ENCODE peak calls at places on chromosomes 5 and 9, in four cellular contexts. R is A549, H is uterus, L is heart left ventricle. P is an unnamed sample.

GRCh38 chr5:22852807-22853670 is at the start of gene CDH12:
- DNase-seq in H (no peak), R (no peak), L (no peak), P (no peak)

GRCh38 chr5:130885027-130885426 is 280.0 kb downstream of the HINT1 start:
- DNase-seq in R (no peak), H (no peak), L (no peak), P (no peak)

GRCh38 chr5:88729476-88730182 is 153.4 kb downstream of the MEF2C start:
- DNase-seq in L (no peak), R (peak), H (peak), P (peak)

GRCh38 chr9:88733651-88734470 is 198.9 kb downstream of the NXNL2 start:
- DNase-seq in L (no peak), H (no peak), R (no peak), P (no peak)

GRCh38 chr5:88480245-88480644 is 211.6 kb upstream of the TMEM161B start:
- DNase-seq in L (no peak), H (no peak), R (no peak), P (no peak)

GRCh38 chr5:144467795-144468194 is 297.1 kb downstream of the KCTD16 start:
- DNase-seq in R (peak), L (no peak), H (no peak), P (no peak)

GRCh38 chr9:5510991-5511390 is 660 bp downstream of the PDCD1LG2 start:
- DNase-seq in R (no peak), L (no peak), H (no peak), P (no peak)

GRCh38 chr9:136198605-136199083 is 6.3 kb downstream of the LHX3 start:
- DNase-seq in L (no peak), H (no peak), R (no peak), P (no peak)

GRCh38 chr9:96052703-96053102 is 177.2 kb downstream of the ERCC6L2 start:
- DNase-seq in R (no peak), L (no peak), H (no peak), P (no peak)

GRCh38 chr5:113119271-113119924 is 142.8 kb downstream of the DCP2 start:
- DNase-seq in R (no peak), H (peak), L (peak), P (no peak)

GRCh38 chr5:159330131-159330530 is at the start of gene IL12B:
- DNase-seq in R (no peak), H (no peak), L (no peak), P (no peak)

GRCh38 chr9:76567086-76567485 is 108.1 kb downstream of the GCNT1 start:
- DNase-seq in H (no peak), L (no peak), R (no peak), P (no peak)

GRCh38 chr5:11797132-11797531 is 107.1 kb downstream of the CTNND2 start:
- DNase-seq in L (no peak), H (no peak), R (no peak), P (no peak)

GRCh38 chr5:179120421-179120861 is 60.3 kb downstream of the ZNF354C start:
- DNase-seq in R (no peak), L (no peak), H (no peak), P (peak)

GRCh38 chr5:137954131-137954879 is 65.0 kb downstream of the PKD2L2 start:
- DNase-seq in L (no peak), R (peak), H (peak), P (no peak)

GRCh38 chr9:120723547-120723946 is 9.3 kb upstream of the MEGF9 start:
- DNase-seq in H (no peak), R (no peak), L (no peak), P (no peak)

GRCh38 chr9:76379494-76379893 is 14.7 kb downstream of the RFK start:
- DNase-seq in L (no peak), H (no peak), R (peak), P (no peak)

GRCh38 chr9:137985637-137986071 is 108.1 kb downstream of the CACNA1B start:
- DNase-seq in R (no peak), L (peak), H (no peak), P (peak)

GRCh38 chr5:16539169-16539666 is 73.6 kb upstream of the ZNF622 start:
- DNase-seq in H (peak), R (peak), L (peak), P (peak)

GRCh38 chr5:96335873-96336272 is 97.2 kb downstream of the PCSK1 start:
- DNase-seq in H (no peak), R (no peak), L (no peak), P (no peak)

GRCh38 chr5:76082790-76083554 is at the start of gene SV2C:
- DNase-seq in R (no peak), L (peak), H (no peak), P (no peak)

GRCh38 chr5:133203317-133204305 is 151.8 kb downstream of the HSPA4 start:
- DNase-seq in R (no peak), H (no peak), L (no peak), P (no peak)

GRCh38 chr9:96382175-96382574 is 1.3 kb downstream of the SLC35D2 start:
- DNase-seq in R (no peak), H (no peak), L (no peak), P (no peak)

GRCh38 chr5:131973089-131973712 is 27.7 kb upstream of the MEIKIN start:
- DNase-seq in H (no peak), R (no peak), L (no peak), P (no peak)

GRCh38 chr9:37650873-37651768 is at the start of gene FRMPD1:
- DNase-seq in R (peak), L (peak), H (peak), P (no peak)

GRCh38 chr9:137218754-137219271 is 3.2 kb downstream of the RNF208 start:
- DNase-seq in R (peak), L (no peak), H (no peak), P (no peak)

GRCh38 chr9:105191508-105192118 is 52.8 kb upstream of the SLC44A1 start:
- DNase-seq in L (no peak), R (peak), H (peak), P (no peak)

GRCh38 chr5:139647406-139648204 is 544 bp upstream of the CXXC5 start:
- DNase-seq in R (no peak), L (peak), H (no peak), P (no peak)

DNA sequence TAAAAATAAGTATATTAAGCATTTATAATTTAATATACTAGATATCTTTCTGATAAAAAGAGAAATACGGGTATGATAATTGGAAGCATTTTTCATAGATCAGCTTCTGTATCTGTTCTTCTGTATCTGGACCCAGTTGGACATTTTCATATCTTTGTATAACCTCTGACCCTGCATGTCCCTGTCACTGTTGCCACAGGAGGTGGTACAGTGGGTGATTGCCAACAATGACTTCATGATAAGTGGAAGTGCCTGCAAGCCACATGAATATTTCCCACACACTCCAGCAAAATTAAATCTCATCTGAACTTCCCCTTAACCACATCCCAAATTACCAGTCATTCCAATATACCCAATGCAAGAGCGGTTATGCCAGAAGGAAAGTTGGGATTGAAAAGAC is 376.4 kb downstream of the ARRDC3 start:
- DNase-seq in R (no peak), H (no peak), L (no peak), P (no peak)
- TF ChIP-seq POLR2A in R (no peak), H (no peak), L (no peak), P (no peak)

GRCh38 chr5:94700592-94700991 is 82.1 kb downstream of the SLF1 start:
- DNase-seq in L (no peak), H (no peak), R (no peak), P (no peak)

GRCh38 chr5:94707359-94707758 is 88.9 kb downstream of the SLF1 start:
- DNase-seq in L (no peak), H (no peak), R (no peak), P (no peak)

GRCh38 chr5:94702729-94703128 is 84.3 kb downstream of the SLF1 start:
- DNase-seq in R (no peak), L (no peak), H (no peak), P (no peak)

GRCh38 chr5:94709277-94709676 is 90.8 kb downstream of the SLF1 start:
- DNase-seq in R (no peak), H (no peak), L (no peak), P (no peak)

DNA sequence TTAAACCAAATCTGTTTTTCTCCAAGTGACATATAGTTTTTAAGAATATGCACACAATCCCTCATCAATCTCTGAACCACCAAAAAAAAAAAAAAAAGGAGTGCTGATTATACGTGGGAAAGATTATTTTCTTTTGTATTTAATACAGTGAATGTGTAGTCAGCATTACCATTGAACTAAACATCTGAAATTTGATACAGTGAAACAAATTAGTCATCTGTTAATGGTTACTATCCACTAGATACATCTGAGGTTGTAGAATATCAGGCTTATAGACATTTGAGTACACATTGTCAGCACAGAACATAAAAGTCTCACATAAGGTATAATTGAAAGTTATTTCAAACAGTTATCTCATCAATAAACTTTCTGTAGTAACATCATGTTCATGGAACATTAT is 87.0 kb downstream of the SLF1 start:
- DNase-seq in H (no peak), L (no peak), R (no peak), P (no peak)
- TF ChIP-seq CTCF in H (no peak), L (no peak), R (no peak), P (no peak)

GRCh38 chr5:1005904-1006655 is 2.5 kb upstream of the NKD2 start:
- DNase-seq in R (no peak), H (peak), L (peak), P (peak)

GRCh38 chr5:1003296-1003937 is 5.2 kb upstream of the NKD2 start:
- DNase-seq in R (no peak), H (peak), L (peak), P (peak)

GRCh38 chr5:1005362-1005851 is 3.2 kb upstream of the NKD2 start:
- DNase-seq in H (no peak), R (no peak), L (peak), P (peak)

GRCh38 chr5:1006656-1007071 is 1.9 kb upstream of the NKD2 start:
- DNase-seq in R (no peak), H (peak), L (peak), P (peak)

DNA sequence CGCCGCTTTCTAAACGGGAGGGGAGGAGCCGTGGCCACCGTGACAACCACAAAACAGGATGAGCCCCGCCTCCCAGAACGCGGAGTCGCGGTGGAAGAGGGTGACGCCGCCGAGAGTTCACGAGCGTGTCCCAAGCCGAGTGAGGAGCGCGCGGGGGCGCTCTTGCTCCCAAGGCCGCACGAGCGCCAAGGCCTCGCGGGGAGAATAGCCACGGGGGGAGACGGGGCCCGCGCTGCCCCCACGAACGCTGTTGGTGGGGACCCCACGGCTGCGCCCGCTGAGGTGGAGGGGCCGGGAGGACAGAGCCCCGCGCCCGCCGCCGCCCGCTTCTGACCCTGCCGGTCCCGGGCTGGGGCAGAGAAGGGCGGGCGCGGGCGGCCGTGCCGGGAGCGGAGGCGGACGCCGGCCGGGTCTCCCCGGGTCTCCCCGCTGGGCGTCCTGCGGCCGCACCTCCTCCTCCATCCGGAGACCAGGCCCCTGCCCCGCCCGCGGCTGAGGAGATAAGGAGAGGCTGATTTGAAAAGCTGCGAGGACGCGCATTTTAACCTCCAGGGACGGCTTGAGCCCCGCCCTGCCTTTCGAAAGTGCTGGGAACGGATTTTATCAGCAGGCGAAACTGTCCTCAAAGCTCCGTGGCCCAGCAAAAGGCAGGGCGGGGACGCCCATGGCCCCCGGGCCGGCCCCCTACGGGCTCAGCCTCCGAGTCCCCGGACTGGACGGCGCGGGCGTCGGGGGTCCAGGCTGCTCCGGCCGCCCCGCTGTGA is 3.8 kb upstream of the NKD2 start:
- DNase-seq in H (peak), R (peak), L (peak), P (peak)
- TF ChIP-seq POLR2A in H (no peak), R (peak), L (no peak), P (no peak)

GRCh38 chr9:18138676-18139075 is 335.3 kb upstream of the ADAMTSL1 start:
- DNase-seq in H (no peak), L (no peak), R (no peak), P (no peak)

GRCh38 chr9:18137815-18138214 is 336.1 kb upstream of the ADAMTSL1 start:
- DNase-seq in H (no peak), R (no peak), L (no peak), P (no peak)

GRCh38 chr9:18146329-18146728 is 327.6 kb upstream of the ADAMTSL1 start:
- DNase-seq in L (no peak), R (no peak), H (no peak), P (no peak)

GRCh38 chr9:18141681-18142080 is 332.3 kb upstream of the ADAMTSL1 start:
- DNase-seq in R (no peak), L (no peak), H (no peak), P (no peak)

DNA sequence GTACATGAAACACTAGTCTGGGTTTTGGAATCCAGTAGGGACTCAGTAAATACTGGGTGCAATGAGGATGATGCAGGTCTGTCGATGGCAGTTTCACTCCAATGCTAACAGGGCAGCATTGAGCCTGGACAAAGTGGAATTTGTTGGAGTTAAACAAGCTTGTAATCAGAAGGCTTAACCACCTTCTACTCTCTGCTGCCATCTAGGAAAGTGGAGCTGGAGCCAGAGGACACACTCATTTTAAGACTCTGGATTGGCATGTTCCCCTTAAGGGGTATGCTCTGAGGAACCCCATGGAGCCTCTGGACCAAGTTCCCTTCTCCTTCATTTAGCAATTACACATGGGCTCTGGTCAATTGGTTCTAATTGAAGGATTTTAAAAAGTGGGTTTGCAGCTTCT is 331.0 kb upstream of the ADAMTSL1 start:
- DNase-seq in H (no peak), L (no peak), R (no peak), P (no peak)
- TF ChIP-seq CTCF in H (peak), L (no peak), R (no peak), P (no peak)

GRCh38 chr5:115626444-115626823 is 598 bp upstream of the TMED7 start:
- DNase-seq in H (no peak), R (no peak), L (no peak), P (no peak)
- TF ChIP-seq POLR2A in H (no peak), R (no peak), L (no peak), P (no peak)

GRCh38 chr9:87167161-87167560 is 219.9 kb upstream of the GAS1 start:
- DNase-seq in L (no peak), H (no peak), R (no peak), P (no peak)
- TF ChIP-seq CTCF in L (no peak), H (no peak), R (no peak), P (no peak)

DNA sequence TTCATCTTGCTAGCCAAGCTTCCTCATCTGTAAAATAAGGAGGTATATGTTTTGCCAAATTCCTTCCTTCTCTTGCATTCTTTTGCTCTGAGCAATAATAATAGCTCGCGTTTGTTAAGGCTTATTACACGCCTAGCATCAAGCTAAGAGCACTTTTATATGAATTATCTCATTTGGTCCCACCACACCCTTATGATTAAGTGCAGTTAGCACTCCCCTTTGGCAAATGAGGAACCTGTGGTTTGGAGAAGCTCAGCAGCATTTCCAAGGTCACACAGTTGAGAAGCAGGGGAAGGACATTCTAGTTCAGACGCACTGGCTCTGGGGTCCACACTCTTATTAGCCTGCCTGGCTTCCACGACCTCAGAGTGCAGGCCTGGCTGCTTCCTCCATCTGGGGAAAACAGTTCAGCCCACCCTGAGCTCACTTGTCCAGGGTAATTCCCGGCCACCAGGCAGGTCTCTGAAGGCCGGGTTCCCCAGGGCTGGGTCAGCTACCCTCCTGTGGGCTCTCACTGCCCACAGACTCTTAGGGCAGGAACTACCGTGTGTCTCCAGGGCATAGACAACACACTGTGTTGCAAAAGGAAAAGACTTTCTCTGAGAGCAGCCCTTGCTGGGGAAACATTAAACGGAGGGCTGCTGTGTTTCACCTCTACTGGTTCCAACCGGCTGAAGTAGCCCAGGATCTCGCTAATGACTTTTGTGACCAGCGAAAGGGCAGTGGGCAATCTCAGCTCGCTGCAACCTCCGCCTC is 10.0 kb upstream of the FBP1 start:
- DNase-seq in L (no peak), H (no peak), R (peak), P (no peak)
- TF ChIP-seq POLR2A in L (no peak), H (no peak), R (no peak), P (no peak)

P was measured in suprapubic skin.